ENCODE peak calls at places on chromosomes 16 and 17, in nine cellular contexts. One of them, this sample, is unnamed.
A peak's percentile ranks its signal among the peaks of the same experiment; 100 is the strongest.

GRCh38 chr17:35790826-35791225 is 4.6 kb downstream of the MMP28 start:
- DNase-seq in neural progenitor cell: no peak
- DNase-seq in uterus: no peak
- DNase-seq in left ventricle myocardium inferior: no peak
- DNase-seq in AG10803: no peak
- DNase-seq in neural crest cell: no peak
- DNase-seq in esophagus squamous epithelium: no peak
- DNase-seq in mesothelial cell of epicardium: no peak
- DNase-seq in hepatocyte: no peak
- DNase-seq in this sample: no peak

GRCh38 chr17:57524790-57525543 is 220.1 kb downstream of the CCDC182 start:
- DNase-seq in AG10803: no peak
- DNase-seq in uterus: no peak
- DNase-seq in neural crest cell: no peak
- DNase-seq in left ventricle myocardium inferior: no peak
- DNase-seq in hepatocyte: no peak
- DNase-seq in esophagus squamous epithelium: no peak
- DNase-seq in mesothelial cell of epicardium: no peak
- DNase-seq in neural progenitor cell: no peak
- DNase-seq in this sample: no peak

GRCh38 chr17:64278614-64279013 is 15.6 kb upstream of the TEX2 start:
- DNase-seq in AG10803: peak; percentile 48
- DNase-seq in uterus: no peak
- DNase-seq in hepatocyte: no peak
- DNase-seq in mesothelial cell of epicardium: no peak
- DNase-seq in esophagus squamous epithelium: no peak
- DNase-seq in left ventricle myocardium inferior: no peak
- DNase-seq in neural progenitor cell: no peak
- DNase-seq in neural crest cell: no peak
- DNase-seq in this sample: no peak

GRCh38 chr17:79993390-79994221 is 42.1 kb downstream of the TBC1D16 start:
- DNase-seq in uterus: peak; percentile 89
- DNase-seq in esophagus squamous epithelium: no peak
- DNase-seq in neural crest cell: peak; percentile 38
- DNase-seq in AG10803: peak; percentile 90
- DNase-seq in neural progenitor cell: peak; percentile 32
- DNase-seq in left ventricle myocardium inferior: peak; percentile 81
- DNase-seq in mesothelial cell of epicardium: peak; percentile 53
- DNase-seq in hepatocyte: peak; percentile 97
- DNase-seq in this sample: peak; percentile 75

GRCh38 chr17:55572599-55572998 is 61.3 kb upstream of the SMIM36 start:
- DNase-seq in neural crest cell: no peak
- DNase-seq in esophagus squamous epithelium: no peak
- DNase-seq in neural progenitor cell: no peak
- DNase-seq in left ventricle myocardium inferior: no peak
- DNase-seq in uterus: no peak
- DNase-seq in mesothelial cell of epicardium: no peak
- DNase-seq in hepatocyte: no peak
- DNase-seq in AG10803: no peak
- DNase-seq in this sample: no peak

GRCh38 chr16:23148513-23149266 is 562 bp downstream of the USP31 start:
- DNase-seq in hepatocyte: peak; percentile 71
- DNase-seq in neural progenitor cell: peak; percentile 65
- DNase-seq in esophagus squamous epithelium: peak; percentile 9
- DNase-seq in mesothelial cell of epicardium: peak; percentile 33
- DNase-seq in AG10803: peak; percentile 47
- DNase-seq in neural crest cell: peak; percentile 12
- DNase-seq in uterus: peak; percentile 76
- DNase-seq in left ventricle myocardium inferior: peak; percentile 83
- DNase-seq in this sample: no peak

GRCh38 chr17:60472449-60472848 is 50.2 kb downstream of the CHCT1 start:
- DNase-seq in neural progenitor cell: no peak
- DNase-seq in uterus: no peak
- DNase-seq in neural crest cell: no peak
- DNase-seq in left ventricle myocardium inferior: no peak
- DNase-seq in hepatocyte: no peak
- DNase-seq in AG10803: no peak
- DNase-seq in esophagus squamous epithelium: no peak
- DNase-seq in mesothelial cell of epicardium: no peak
- DNase-seq in this sample: no peak

GRCh38 chr16:68367034-68367433 is 56.2 kb downstream of the PRMT7 start:
- DNase-seq in hepatocyte: peak; percentile 60
- DNase-seq in uterus: no peak
- DNase-seq in neural crest cell: peak; percentile 61
- DNase-seq in AG10803: peak; percentile 30
- DNase-seq in mesothelial cell of epicardium: no peak
- DNase-seq in neural progenitor cell: peak; percentile 76
- DNase-seq in left ventricle myocardium inferior: no peak
- DNase-seq in esophagus squamous epithelium: no peak
- DNase-seq in this sample: no peak

GRCh38 chr16:2533912-2534311 is 2.7 kb upstream of the CEMP1 start:
- DNase-seq in AG10803: no peak
- DNase-seq in neural progenitor cell: no peak
- DNase-seq in hepatocyte: no peak
- DNase-seq in uterus: no peak
- DNase-seq in left ventricle myocardium inferior: no peak
- DNase-seq in mesothelial cell of epicardium: no peak
- DNase-seq in neural crest cell: no peak
- DNase-seq in esophagus squamous epithelium: no peak
- DNase-seq in this sample: no peak

GRCh38 chr17:16027708-16028584 is 28.3 kb downstream of the TTC19 start:
- DNase-seq in uterus: no peak
- DNase-seq in mesothelial cell of epicardium: no peak
- DNase-seq in neural progenitor cell: no peak
- DNase-seq in neural crest cell: no peak
- DNase-seq in hepatocyte: peak; percentile 68
- DNase-seq in AG10803: peak; percentile 88
- DNase-seq in left ventricle myocardium inferior: no peak
- DNase-seq in esophagus squamous epithelium: no peak
- DNase-seq in this sample: peak; percentile 52

GRCh38 chr17:71337903-71338302 is 782.9 kb upstream of the SOX9 start:
- DNase-seq in left ventricle myocardium inferior: no peak
- DNase-seq in mesothelial cell of epicardium: no peak
- DNase-seq in esophagus squamous epithelium: no peak
- DNase-seq in hepatocyte: no peak
- DNase-seq in neural progenitor cell: no peak
- DNase-seq in AG10803: no peak
- DNase-seq in neural crest cell: no peak
- DNase-seq in uterus: no peak
- DNase-seq in this sample: no peak

GRCh38 chr17:46759141-46759540 is 59.4 kb downstream of the WNT3 start:
- DNase-seq in esophagus squamous epithelium: no peak
- DNase-seq in mesothelial cell of epicardium: no peak
- DNase-seq in neural crest cell: no peak
- DNase-seq in neural progenitor cell: no peak
- DNase-seq in hepatocyte: no peak
- DNase-seq in left ventricle myocardium inferior: no peak
- DNase-seq in uterus: no peak
- DNase-seq in AG10803: no peak
- DNase-seq in this sample: no peak

GRCh38 chr17:68468334-68468733 is 11.0 kb upstream of the WIPI1 start:
- DNase-seq in neural progenitor cell: no peak
- DNase-seq in esophagus squamous epithelium: no peak
- DNase-seq in AG10803: no peak
- DNase-seq in uterus: no peak
- DNase-seq in hepatocyte: no peak
- DNase-seq in left ventricle myocardium inferior: no peak
- DNase-seq in mesothelial cell of epicardium: no peak
- DNase-seq in neural crest cell: no peak
- DNase-seq in this sample: no peak

GRCh38 chr16:50478021-50478772 is 70.0 kb upstream of the NKD1 start:
- DNase-seq in neural crest cell: no peak
- DNase-seq in esophagus squamous epithelium: no peak
- DNase-seq in hepatocyte: no peak
- DNase-seq in mesothelial cell of epicardium: no peak
- DNase-seq in left ventricle myocardium inferior: no peak
- DNase-seq in uterus: no peak
- DNase-seq in AG10803: no peak
- DNase-seq in neural progenitor cell: no peak
- DNase-seq in this sample: no peak

GRCh38 chr16:86516618-86517003 is 6.3 kb downstream of the FOXF1 start:
- DNase-seq in uterus: no peak
- DNase-seq in esophagus squamous epithelium: no peak
- DNase-seq in left ventricle myocardium inferior: no peak
- DNase-seq in neural progenitor cell: peak; percentile 50
- DNase-seq in mesothelial cell of epicardium: no peak
- DNase-seq in AG10803: peak; percentile 21
- DNase-seq in neural crest cell: no peak
- DNase-seq in hepatocyte: no peak
- DNase-seq in this sample: no peak

GRCh38 chr16:53022374-53022773 is 30.3 kb downstream of the CHD9NB start:
- DNase-seq in esophagus squamous epithelium: no peak
- DNase-seq in neural progenitor cell: peak; percentile 84
- DNase-seq in uterus: no peak
- DNase-seq in AG10803: peak; percentile 49
- DNase-seq in mesothelial cell of epicardium: no peak
- DNase-seq in left ventricle myocardium inferior: no peak
- DNase-seq in hepatocyte: peak; percentile 74
- DNase-seq in neural crest cell: peak; percentile 47
- DNase-seq in this sample: peak; percentile 8

GRCh38 chr17:58097384-58098088 is 14.3 kb downstream of the DYNLL2 start:
- DNase-seq in mesothelial cell of epicardium: no peak
- DNase-seq in neural crest cell: no peak
- DNase-seq in left ventricle myocardium inferior: no peak
- DNase-seq in neural progenitor cell: no peak
- DNase-seq in esophagus squamous epithelium: no peak
- DNase-seq in AG10803: no peak
- DNase-seq in hepatocyte: no peak
- DNase-seq in uterus: no peak
- DNase-seq in this sample: no peak

GRCh38 chr17:47615766-47616424 is 33.8 kb upstream of the KPNB1 start:
- DNase-seq in neural progenitor cell: peak; percentile 69
- DNase-seq in mesothelial cell of epicardium: no peak
- DNase-seq in uterus: no peak
- DNase-seq in hepatocyte: peak; percentile 71
- DNase-seq in AG10803: peak; percentile 50
- DNase-seq in neural crest cell: no peak
- DNase-seq in left ventricle myocardium inferior: no peak
- DNase-seq in esophagus squamous epithelium: no peak
- DNase-seq in this sample: no peak

GRCh38 chr16:67237396-67238277 is 9.6 kb downstream of the FHOD1 start:
- DNase-seq in mesothelial cell of epicardium: no peak
- DNase-seq in AG10803: no peak
- DNase-seq in uterus: no peak
- DNase-seq in neural crest cell: no peak
- DNase-seq in neural progenitor cell: no peak
- DNase-seq in esophagus squamous epithelium: no peak
- DNase-seq in left ventricle myocardium inferior: no peak
- DNase-seq in hepatocyte: no peak
- DNase-seq in this sample: no peak

GRCh38 chr16:8905168-8905762 is 23.1 kb downstream of the LITAFD start:
- DNase-seq in hepatocyte: peak; percentile 44
- DNase-seq in uterus: no peak
- DNase-seq in mesothelial cell of epicardium: no peak
- DNase-seq in neural crest cell: no peak
- DNase-seq in left ventricle myocardium inferior: no peak
- DNase-seq in AG10803: peak; percentile 42
- DNase-seq in esophagus squamous epithelium: no peak
- DNase-seq in neural progenitor cell: peak; percentile 50
- DNase-seq in this sample: no peak
- TF ChIP-seq CTCF in hepatocyte: peak; percentile 45
- TF ChIP-seq CTCF in uterus: no peak
- TF ChIP-seq CTCF in mesothelial cell of epicardium: no peak
- TF ChIP-seq CTCF in neural crest cell: peak; percentile 58
- TF ChIP-seq CTCF in left ventricle myocardium inferior: no peak
- TF ChIP-seq CTCF in AG10803: peak; percentile 62
- TF ChIP-seq CTCF in esophagus squamous epithelium: no peak
- TF ChIP-seq CTCF in neural progenitor cell: peak; percentile 40
- TF ChIP-seq CTCF in this sample: peak; percentile 71

DNA sequence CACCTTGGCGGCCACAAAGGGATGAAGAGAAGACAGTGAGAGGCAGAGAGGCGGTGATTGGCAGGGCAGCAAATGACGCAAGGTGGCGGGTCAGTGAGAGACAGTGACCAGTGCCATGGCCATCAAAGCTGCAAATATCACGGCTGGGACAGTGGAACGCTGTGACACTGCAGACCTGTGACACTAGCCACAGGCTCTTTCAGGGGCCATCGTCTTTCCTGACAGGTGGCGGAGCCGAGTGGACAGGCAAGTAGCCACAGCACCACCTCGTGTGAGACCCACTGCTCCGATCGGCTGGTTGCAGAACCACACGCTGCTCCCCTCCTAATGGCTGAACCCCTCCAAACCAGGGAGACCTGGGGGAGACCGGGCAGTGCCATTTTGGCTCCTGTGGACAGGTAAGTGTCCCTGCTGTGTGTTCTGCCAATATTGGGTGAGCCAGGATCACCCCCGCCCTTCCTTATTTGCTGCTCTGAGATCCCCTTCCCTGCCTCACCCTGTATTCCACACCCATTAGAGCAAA is 7.9 kb upstream of the ZNF778 start:
- DNase-seq in uterus: no peak
- DNase-seq in esophagus squamous epithelium: no peak
- DNase-seq in left ventricle myocardium inferior: no peak
- DNase-seq in neural crest cell: no peak
- DNase-seq in hepatocyte: no peak
- DNase-seq in neural progenitor cell: no peak
- DNase-seq in mesothelial cell of epicardium: no peak
- DNase-seq in AG10803: no peak
- DNase-seq in this sample: no peak
- TF ChIP-seq CTCF in uterus: no peak
- TF ChIP-seq CTCF in esophagus squamous epithelium: no peak
- TF ChIP-seq CTCF in left ventricle myocardium inferior: no peak
- TF ChIP-seq CTCF in neural crest cell: no peak
- TF ChIP-seq CTCF in hepatocyte: no peak
- TF ChIP-seq CTCF in neural progenitor cell: peak; percentile 17
- TF ChIP-seq CTCF in mesothelial cell of epicardium: no peak
- TF ChIP-seq CTCF in AG10803: no peak
- TF ChIP-seq CTCF in this sample: no peak

DNA sequence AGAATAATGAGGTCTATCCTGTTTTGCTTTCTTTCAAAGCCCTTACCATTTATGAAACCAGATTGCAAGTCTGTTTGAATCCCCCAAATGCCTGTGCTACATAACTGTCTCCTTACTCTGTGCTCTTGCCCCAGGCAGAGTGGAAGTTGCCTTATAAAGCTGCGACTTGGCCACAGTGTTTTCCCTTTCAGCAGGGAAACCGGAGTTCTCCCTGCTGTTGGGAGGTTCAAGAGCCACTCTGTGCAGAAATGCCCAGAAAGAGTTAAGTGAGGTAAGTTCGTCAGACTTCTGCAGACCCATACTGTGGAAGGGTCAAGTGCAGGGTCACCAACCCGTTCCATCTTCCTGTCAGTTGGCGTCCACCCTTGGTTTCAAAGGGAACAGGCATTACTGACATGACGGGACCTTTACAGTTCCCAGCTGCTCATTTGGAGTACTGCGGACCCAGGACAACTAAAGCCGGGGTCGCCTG is 508.9 kb downstream of the WWOX start:
- DNase-seq in hepatocyte: no peak
- DNase-seq in esophagus squamous epithelium: no peak
- DNase-seq in uterus: peak; percentile 45
- DNase-seq in AG10803: no peak
- DNase-seq in neural progenitor cell: no peak
- DNase-seq in left ventricle myocardium inferior: no peak
- DNase-seq in mesothelial cell of epicardium: no peak
- DNase-seq in neural crest cell: peak; percentile 14
- DNase-seq in this sample: no peak
- TF ChIP-seq CTCF in hepatocyte: no peak
- TF ChIP-seq CTCF in esophagus squamous epithelium: no peak
- TF ChIP-seq CTCF in uterus: no peak
- TF ChIP-seq CTCF in AG10803: no peak
- TF ChIP-seq CTCF in neural progenitor cell: no peak
- TF ChIP-seq CTCF in left ventricle myocardium inferior: no peak
- TF ChIP-seq CTCF in mesothelial cell of epicardium: no peak
- TF ChIP-seq CTCF in neural crest cell: no peak
- TF ChIP-seq CTCF in this sample: no peak

GRCh38 chr16:10123141-10123540 is 59.1 kb downstream of the GRIN2A start:
- DNase-seq in neural crest cell: no peak
- DNase-seq in uterus: no peak
- DNase-seq in esophagus squamous epithelium: no peak
- DNase-seq in hepatocyte: no peak
- DNase-seq in neural progenitor cell: no peak
- DNase-seq in AG10803: peak; percentile 10
- DNase-seq in left ventricle myocardium inferior: no peak
- DNase-seq in mesothelial cell of epicardium: no peak
- DNase-seq in this sample: no peak
- TF ChIP-seq CTCF in neural crest cell: no peak
- TF ChIP-seq CTCF in uterus: no peak
- TF ChIP-seq CTCF in esophagus squamous epithelium: no peak
- TF ChIP-seq CTCF in hepatocyte: no peak
- TF ChIP-seq CTCF in neural progenitor cell: no peak
- TF ChIP-seq CTCF in AG10803: no peak
- TF ChIP-seq CTCF in left ventricle myocardium inferior: no peak
- TF ChIP-seq CTCF in mesothelial cell of epicardium: no peak
- TF ChIP-seq CTCF in this sample: no peak

This sample was measured in retinal pigment epithelial cell.